ENCODE peak calls at places on chromosomes 4 and X, in four cellular contexts. X is colonic mucosa, W is HCT116, B is suprapubic skin. Q is an unnamed sample.

GRCh38 chr4:166673911-166674310 is 560.4 kb downstream of the SPOCK3 start:
- DNase-seq in X (no peak), B (no peak), W (no peak), Q (no peak)

GRCh38 chrX:129772796-129773431 is 6.8 kb upstream of the SASH3 start:
- DNase-seq in W (no peak), X (peak), B (peak), Q (no peak)

GRCh38 chr4:5072948-5073347 is 21.7 kb downstream of the STK32B start:
- DNase-seq in B (no peak), W (no peak), X (no peak), Q (no peak)

GRCh38 chrX:39766085-39766726 is 331.6 kb downstream of the BCOR start:
- DNase-seq in X (no peak), W (no peak), B (no peak), Q (no peak)

GRCh38 chrX:151004085-151004484 is 20.9 kb downstream of the HMGB3 start:
- DNase-seq in B (no peak), W (no peak), X (no peak), Q (no peak)

GRCh38 chrX:108071578-108071977 is 19.8 kb downstream of the PSMD10 start:
- DNase-seq in B (no peak), X (no peak), W (no peak), Q (no peak)

GRCh38 chr4:16205298-16206164 is 20.7 kb downstream of the TAPT1 start:
- DNase-seq in X (no peak), B (no peak), W (no peak), Q (no peak)

GRCh38 chrX:1597345-1598020 is 6.1 kb downstream of the AKAP17A start:
- DNase-seq in X (no peak), W (no peak), B (peak), Q (no peak)

GRCh38 chr4:149595500-149595899 is 220.1 kb downstream of the IQCM start:
- DNase-seq in W (no peak), B (no peak), X (no peak), Q (no peak)

GRCh38 chrX:149513713-149514427 is 8.8 kb upstream of the IDS start:
- DNase-seq in X (no peak), W (no peak), B (no peak), Q (no peak)

GRCh38 chr4:127188847-127189246 is 443.9 kb upstream of the INTU start:
- DNase-seq in B (no peak), X (no peak), W (peak), Q (no peak)

GRCh38 chr4:4302416-4302815 is 12.4 kb downstream of the ZBTB49 start:
- DNase-seq in X (no peak), B (no peak), W (no peak), Q (peak)

GRCh38 chrX:38382663-38383062 is 30.3 kb downstream of the OTC start:
- DNase-seq in B (no peak), W (no peak), X (no peak), Q (no peak)

GRCh38 chr4:70365479-70365878 is 4.9 kb downstream of the SMR3A start:
- DNase-seq in B (no peak), W (no peak), X (no peak), Q (no peak)

GRCh38 chr4:141215972-141216761 is 4.5 kb upstream of the ZNF330 start:
- DNase-seq in B (no peak), X (no peak), W (no peak), Q (no peak)

GRCh38 chr4:7192252-7193039 is at the start of gene SORCS2:
- DNase-seq in B (no peak), X (peak), W (no peak), Q (peak)

GRCh38 chr4:47145630-47146029 is 114.3 kb downstream of the GABRB1 start:
- DNase-seq in B (no peak), W (no peak), X (no peak), Q (no peak)

GRCh38 chr4:189502841-189503240 is 437.8 kb upstream of the FRG1 start:
- DNase-seq in W (no peak), B (no peak), X (no peak), Q (no peak)

GRCh38 chr4:128844931-128845330 is 35.4 kb downstream of the JADE1 start:
- DNase-seq in X (no peak), W (no peak), B (no peak), Q (no peak)
- H3K27ac ChIP-seq in X (no peak), W (no peak), B (peak), Q (peak)

GRCh38 chr4:38980903-38981676 is 51.1 kb downstream of the TMEM156 start:
- DNase-seq in W (no peak), X (no peak), B (no peak), Q (no peak)
- H3K4me3 ChIP-seq in W (no peak), X (no peak), B (no peak), Q (no peak)

GRCh38 chr4:82798168-82799005 is at the start of gene SCD5:
- DNase-seq in B (peak), X (peak), W (peak), Q (no peak)
- H3K27ac ChIP-seq in B (peak), X (no peak), W (peak), Q (no peak)

GRCh38 chrX:46587753-46588171 is 14.2 kb downstream of the CHST7 start:
- DNase-seq in X (no peak), W (no peak), B (no peak), Q (no peak)
- H3K4me3 ChIP-seq in X (no peak), W (peak), B (no peak), Q (peak)

DNA sequence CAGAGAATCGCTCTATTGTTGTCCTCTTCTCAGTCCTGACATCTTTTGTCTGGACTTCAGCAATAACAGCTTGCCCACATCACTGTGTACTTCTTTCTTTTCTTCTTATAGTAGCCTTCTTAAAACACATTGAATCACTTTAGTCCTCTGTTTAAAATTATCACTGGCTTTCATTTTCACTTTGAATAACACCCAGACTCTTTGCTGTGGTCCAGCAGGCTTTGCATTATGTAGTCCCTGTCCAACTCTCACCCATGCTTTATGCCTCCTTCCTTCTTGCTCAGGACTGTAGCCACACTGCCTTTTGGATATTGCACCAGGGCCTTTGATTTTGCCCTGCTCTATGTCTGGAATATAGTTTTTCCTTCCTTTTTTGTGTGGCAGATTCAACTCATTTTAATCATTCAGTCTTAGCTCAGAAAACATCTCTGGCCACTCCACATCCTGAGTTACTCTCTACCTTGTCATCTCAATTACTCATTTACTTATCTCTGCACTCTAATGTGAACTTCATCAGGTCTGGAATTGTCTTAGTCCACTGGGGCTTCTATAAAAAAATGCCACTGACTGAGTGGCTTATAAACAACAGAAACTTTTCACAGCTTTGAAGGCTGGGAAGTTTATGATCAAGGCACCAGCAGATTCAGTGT is 168.2 kb downstream of the C4orf33 start:
- DNase-seq in X (no peak), W (no peak), B (no peak), Q (no peak)
- H3K27ac ChIP-seq in X (no peak), W (no peak), B (no peak), Q (no peak)

Q was measured in coronary artery.